ENCODE peak calls at places on chromosomes 7 and 10, in six cellular contexts. One of them, this sample, is unnamed.

GRCh38 chr7:2471396-2471795 is 4.8 kb downstream of the GRIFIN start:
- DNase-seq in RCC 7860: no peak
- DNase-seq in CD14-positive monocyte: no peak
- DNase-seq in astrocyte of the spinal cord: peak
- DNase-seq in nephron progenitor cell: no peak
- DNase-seq in GM13977: no peak
- DNase-seq in this sample: peak

GRCh38 chr10:73883553-73883952 is 9.2 kb upstream of the CAMK2G start:
- DNase-seq in RCC 7860: peak
- DNase-seq in astrocyte of the spinal cord: no peak
- DNase-seq in GM13977: no peak
- DNase-seq in nephron progenitor cell: no peak
- DNase-seq in CD14-positive monocyte: no peak
- DNase-seq in this sample: no peak

GRCh38 chr10:125878957-125879835 is 1.9 kb downstream of the DHX32 start:
- DNase-seq in RCC 7860: peak
- DNase-seq in nephron progenitor cell: no peak
- DNase-seq in GM13977: no peak
- DNase-seq in CD14-positive monocyte: no peak
- DNase-seq in astrocyte of the spinal cord: peak
- DNase-seq in this sample: no peak

GRCh38 chr7:41162612-41163011 is 540.3 kb downstream of the INHBA start:
- DNase-seq in CD14-positive monocyte: no peak
- DNase-seq in astrocyte of the spinal cord: peak
- DNase-seq in GM13977: no peak
- DNase-seq in RCC 7860: peak
- DNase-seq in nephron progenitor cell: no peak
- DNase-seq in this sample: no peak

GRCh38 chr10:70477661-70478162 is 855 bp upstream of the PALD1 start:
- DNase-seq in GM13977: peak
- DNase-seq in nephron progenitor cell: peak
- DNase-seq in astrocyte of the spinal cord: no peak
- DNase-seq in CD14-positive monocyte: no peak
- DNase-seq in RCC 7860: peak
- DNase-seq in this sample: no peak

GRCh38 chr10:55233090-55233489 is 432.1 kb upstream of the PCDH15 start:
- DNase-seq in GM13977: no peak
- DNase-seq in RCC 7860: no peak
- DNase-seq in nephron progenitor cell: no peak
- DNase-seq in astrocyte of the spinal cord: no peak
- DNase-seq in CD14-positive monocyte: no peak
- DNase-seq in this sample: no peak

GRCh38 chr10:1923586-1923985 is 186.3 kb upstream of the ADARB2 start:
- DNase-seq in RCC 7860: no peak
- DNase-seq in GM13977: no peak
- DNase-seq in CD14-positive monocyte: no peak
- DNase-seq in nephron progenitor cell: no peak
- DNase-seq in astrocyte of the spinal cord: no peak
- DNase-seq in this sample: no peak

GRCh38 chr7:129644634-129645230 is 33.2 kb downstream of the NRF1 start:
- DNase-seq in RCC 7860: peak
- DNase-seq in GM13977: no peak
- DNase-seq in nephron progenitor cell: no peak
- DNase-seq in astrocyte of the spinal cord: peak
- DNase-seq in CD14-positive monocyte: no peak
- DNase-seq in this sample: no peak

GRCh38 chr10:71005337-71006305 is 117.3 kb upstream of the PCBD1 start:
- DNase-seq in nephron progenitor cell: no peak
- DNase-seq in GM13977: no peak
- DNase-seq in astrocyte of the spinal cord: no peak
- DNase-seq in RCC 7860: no peak
- DNase-seq in CD14-positive monocyte: no peak
- DNase-seq in this sample: no peak

GRCh38 chr10:100485336-100485735 is 22.5 kb downstream of the WNT8B start:
- DNase-seq in GM13977: no peak
- DNase-seq in nephron progenitor cell: no peak
- DNase-seq in CD14-positive monocyte: no peak
- DNase-seq in astrocyte of the spinal cord: no peak
- DNase-seq in RCC 7860: no peak
- DNase-seq in this sample: peak

GRCh38 chr7:14988941-14989340 is 86.4 kb upstream of the DGKB start:
- DNase-seq in astrocyte of the spinal cord: no peak
- DNase-seq in nephron progenitor cell: no peak
- DNase-seq in RCC 7860: no peak
- DNase-seq in CD14-positive monocyte: no peak
- DNase-seq in GM13977: no peak
- DNase-seq in this sample: no peak

This sample was measured in H9.